ENCODE peak calls at places on chromosomes 5 and 9, in four cellular contexts. One of them, this sample, is unnamed.

GRCh38 chr9:112487799-112488345 is 1.2 kb downstream of the KIAA1958 start:
- DNase-seq in AG09319: no peak
- DNase-seq in HCT116: no peak
- DNase-seq in cardiac fibroblast: no peak
- DNase-seq in this sample: peak

GRCh38 chr9:95406114-95406513 is 88.6 kb upstream of the FANCC start:
- DNase-seq in AG09319: peak
- DNase-seq in HCT116: no peak
- DNase-seq in cardiac fibroblast: peak
- DNase-seq in this sample: peak

GRCh38 chr9:15182755-15183154 is 124.3 kb downstream of the TTC39B start:
- DNase-seq in HCT116: no peak
- DNase-seq in AG09319: peak
- DNase-seq in cardiac fibroblast: no peak
- DNase-seq in this sample: no peak

GRCh38 chr9:98031935-98032334 is 24.6 kb upstream of the NANS start:
- DNase-seq in cardiac fibroblast: peak
- DNase-seq in AG09319: no peak
- DNase-seq in HCT116: no peak
- DNase-seq in this sample: no peak

GRCh38 chr9:111050819-111051218 is 12.5 kb upstream of the LPAR1 start:
- DNase-seq in cardiac fibroblast: peak
- DNase-seq in AG09319: no peak
- DNase-seq in HCT116: no peak
- DNase-seq in this sample: no peak

GRCh38 chr5:160506006-160507004 is 84.7 kb downstream of the PTTG1 start:
- DNase-seq in HCT116: no peak
- DNase-seq in AG09319: peak
- DNase-seq in cardiac fibroblast: peak
- DNase-seq in this sample: peak

GRCh38 chr9:127927457-127928231 is 2.9 kb downstream of the PIP5KL1 start:
- DNase-seq in AG09319: no peak
- DNase-seq in cardiac fibroblast: no peak
- DNase-seq in HCT116: peak
- DNase-seq in this sample: no peak

GRCh38 chr9:84808416-84808815 is 138.9 kb downstream of the NTRK2 start:
- DNase-seq in cardiac fibroblast: no peak
- DNase-seq in AG09319: no peak
- DNase-seq in HCT116: no peak
- DNase-seq in this sample: no peak

GRCh38 chr9:91117959-91118651 is 243.6 kb downstream of the AUH start:
- DNase-seq in HCT116: no peak
- DNase-seq in AG09319: peak
- DNase-seq in cardiac fibroblast: peak
- DNase-seq in this sample: no peak

GRCh38 chr5:11050596-11051304 is 289.7 kb upstream of the DAP start:
- DNase-seq in cardiac fibroblast: no peak
- DNase-seq in HCT116: no peak
- DNase-seq in AG09319: no peak
- DNase-seq in this sample: no peak

GRCh38 chr5:14728109-14728938 is 63.8 kb downstream of the OTULIN start:
- DNase-seq in AG09319: no peak
- DNase-seq in cardiac fibroblast: no peak
- DNase-seq in HCT116: no peak
- DNase-seq in this sample: no peak

GRCh38 chr5:52388349-52388748 is 399.4 kb upstream of the ITGA1 start:
- DNase-seq in HCT116: no peak
- DNase-seq in cardiac fibroblast: no peak
- DNase-seq in AG09319: no peak
- DNase-seq in this sample: no peak

GRCh38 chr5:8340739-8341344 is 471.9 kb downstream of the MTRR start:
- DNase-seq in HCT116: no peak
- DNase-seq in cardiac fibroblast: peak
- DNase-seq in AG09319: peak
- DNase-seq in this sample: peak

GRCh38 chr9:89462817-89463216 is 35.1 kb downstream of the SEMA4D start:
- DNase-seq in HCT116: no peak
- DNase-seq in AG09319: no peak
- DNase-seq in cardiac fibroblast: no peak
- DNase-seq in this sample: no peak

GRCh38 chr5:74185599-74185998 is 454.9 kb downstream of the ENC1 start:
- DNase-seq in HCT116: no peak
- DNase-seq in AG09319: no peak
- DNase-seq in cardiac fibroblast: no peak
- DNase-seq in this sample: no peak

GRCh38 chr5:35478856-35479682 is 138.6 kb upstream of the SPEF2 start:
- DNase-seq in AG09319: no peak
- DNase-seq in HCT116: no peak
- DNase-seq in cardiac fibroblast: peak
- DNase-seq in this sample: no peak

GRCh38 chr5:134549714-134550113 is 24.2 kb downstream of the JADE2 start:
- DNase-seq in HCT116: no peak
- DNase-seq in cardiac fibroblast: peak
- DNase-seq in AG09319: no peak
- DNase-seq in this sample: no peak

GRCh38 chr9:108257387-108257786 is 598.4 kb downstream of the ACTL7B start:
- DNase-seq in cardiac fibroblast: no peak
- DNase-seq in AG09319: no peak
- DNase-seq in HCT116: no peak
- DNase-seq in this sample: no peak

GRCh38 chr9:96021616-96022444 is 146.3 kb downstream of the ERCC6L2 start:
- DNase-seq in HCT116: no peak
- DNase-seq in AG09319: no peak
- DNase-seq in cardiac fibroblast: no peak
- DNase-seq in this sample: no peak

GRCh38 chr9:16673171-16673570 is 197.3 kb downstream of the BNC2 start:
- DNase-seq in HCT116: no peak
- DNase-seq in AG09319: no peak
- DNase-seq in cardiac fibroblast: no peak
- DNase-seq in this sample: no peak

GRCh38 chr5:181217805-181218065 is 5.3 kb upstream of the TRIM41 start:
- DNase-seq in HCT116: no peak
- DNase-seq in AG09319: no peak
- DNase-seq in cardiac fibroblast: no peak
- DNase-seq in this sample: no peak
- TF ChIP-seq CTCF in HCT116: no peak
- TF ChIP-seq CTCF in AG09319: no peak
- TF ChIP-seq CTCF in cardiac fibroblast: no peak
- TF ChIP-seq CTCF in this sample: no peak

GRCh38 chr5:139759219-139759721 is 36.3 kb upstream of the PSD2 start:
- DNase-seq in cardiac fibroblast: no peak
- DNase-seq in HCT116: no peak
- DNase-seq in AG09319: no peak
- DNase-seq in this sample: no peak
- TF ChIP-seq CTCF in cardiac fibroblast: no peak
- TF ChIP-seq CTCF in HCT116: no peak
- TF ChIP-seq CTCF in AG09319: no peak
- TF ChIP-seq CTCF in this sample: no peak

GRCh38 chr5:180201051-180201987 is 7.7 kb downstream of the RASGEF1C start:
- DNase-seq in cardiac fibroblast: peak
- DNase-seq in HCT116: peak
- DNase-seq in AG09319: no peak
- DNase-seq in this sample: peak
- TF ChIP-seq CTCF in cardiac fibroblast: peak
- TF ChIP-seq CTCF in HCT116: peak
- TF ChIP-seq CTCF in AG09319: no peak
- TF ChIP-seq CTCF in this sample: peak

GRCh38 chr5:137753227-137753985 is 757 bp downstream of the HNRNPA0 start:
- DNase-seq in HCT116: no peak
- DNase-seq in cardiac fibroblast: no peak
- DNase-seq in AG09319: no peak
- DNase-seq in this sample: no peak

GRCh38 chr5:137752873-137753226 is 1.3 kb downstream of the HNRNPA0 start:
- DNase-seq in AG09319: no peak
- DNase-seq in cardiac fibroblast: peak
- DNase-seq in HCT116: no peak
- DNase-seq in this sample: peak

GRCh38 chr5:137754961-137755762 is 999 bp upstream of the HNRNPA0 start:
- DNase-seq in HCT116: no peak
- DNase-seq in AG09319: no peak
- DNase-seq in cardiac fibroblast: no peak
- DNase-seq in this sample: no peak

GRCh38 chr5:137753986-137754235 is 252 bp downstream of the HNRNPA0 start:
- DNase-seq in HCT116: no peak
- DNase-seq in cardiac fibroblast: no peak
- DNase-seq in AG09319: no peak
- DNase-seq in this sample: no peak

DNA sequence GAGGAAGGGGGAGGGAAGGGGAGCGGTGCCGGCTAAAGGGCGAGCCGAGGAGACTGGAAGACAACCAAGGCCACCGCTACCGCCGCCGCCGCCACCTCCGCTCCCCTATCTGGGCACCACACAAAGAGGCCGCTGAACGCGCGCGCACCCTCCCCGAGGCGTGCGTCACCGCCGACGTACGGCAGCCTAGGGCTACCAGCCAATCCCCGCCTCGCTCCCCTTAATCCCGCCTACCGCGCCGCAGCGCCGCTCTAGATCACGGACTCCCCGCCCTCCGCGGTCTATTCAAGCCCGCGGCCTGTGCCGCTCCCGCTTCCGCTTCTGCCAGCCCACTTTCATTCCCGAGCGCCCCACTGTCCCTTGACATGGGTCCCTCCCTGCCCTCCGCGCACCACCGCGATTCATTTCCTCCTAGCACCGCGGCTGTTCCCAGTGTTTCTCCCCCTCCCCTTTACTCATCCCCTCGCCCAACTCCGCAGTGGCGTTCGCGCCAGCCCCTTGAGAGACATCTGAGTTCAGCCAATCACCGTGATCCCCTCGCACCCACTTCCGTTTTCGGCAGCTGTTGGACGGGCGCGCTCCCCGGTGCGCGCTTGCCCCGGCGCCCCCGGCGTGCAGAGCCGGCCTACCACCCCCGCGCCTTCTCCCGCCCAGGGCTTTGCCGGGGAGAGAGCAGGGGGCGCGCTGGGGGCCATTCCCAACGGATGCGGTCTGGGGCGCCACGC is at the start of gene HNRNPA0:
- DNase-seq in AG09319: peak
- DNase-seq in cardiac fibroblast: peak
- DNase-seq in HCT116: peak
- DNase-seq in this sample: peak
- TF ChIP-seq CTCF in AG09319: no peak
- TF ChIP-seq CTCF in cardiac fibroblast: no peak
- TF ChIP-seq CTCF in HCT116: no peak
- TF ChIP-seq CTCF in this sample: no peak

DNA sequence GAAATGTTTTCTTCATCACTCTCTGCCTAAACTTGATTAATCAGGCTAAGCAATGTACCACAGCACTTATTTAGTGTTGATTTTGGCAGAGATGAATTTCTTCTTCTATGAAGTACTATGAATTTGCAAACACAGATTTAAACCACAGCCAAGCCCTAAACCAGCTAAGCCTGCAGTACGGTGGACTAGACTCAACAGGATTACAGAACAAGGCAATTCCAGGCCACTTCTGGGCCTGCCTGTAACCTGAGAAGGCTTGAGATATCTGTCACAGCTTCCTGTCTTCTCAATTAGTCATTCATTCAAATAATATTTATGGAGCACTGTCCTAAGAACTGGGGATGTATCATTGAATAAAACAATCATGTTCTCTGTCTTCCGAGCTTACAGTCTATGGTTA is 32.4 kb upstream of the CAST start:
- DNase-seq in HCT116: peak
- DNase-seq in cardiac fibroblast: peak
- DNase-seq in AG09319: peak
- DNase-seq in this sample: peak
- TF ChIP-seq CTCF in HCT116: no peak
- TF ChIP-seq CTCF in cardiac fibroblast: no peak
- TF ChIP-seq CTCF in AG09319: no peak
- TF ChIP-seq CTCF in this sample: no peak

GRCh38 chr5:114361724-114362196 is at the start of gene KCNN2:
- DNase-seq in AG09319: peak
- DNase-seq in cardiac fibroblast: peak
- DNase-seq in HCT116: no peak
- DNase-seq in this sample: peak
- TF ChIP-seq CTCF in AG09319: no peak
- TF ChIP-seq CTCF in cardiac fibroblast: no peak
- TF ChIP-seq CTCF in HCT116: no peak
- TF ChIP-seq CTCF in this sample: no peak

GRCh38 chr9:133320421-133320881 is 15.5 kb downstream of the SURF6 start:
- DNase-seq in AG09319: no peak
- DNase-seq in HCT116: no peak
- DNase-seq in cardiac fibroblast: no peak
- DNase-seq in this sample: no peak
- TF ChIP-seq CTCF in AG09319: no peak
- TF ChIP-seq CTCF in HCT116: no peak
- TF ChIP-seq CTCF in cardiac fibroblast: no peak
- TF ChIP-seq CTCF in this sample: no peak